ENCODE peak calls at places on chromosomes 11 and 22, in four cellular contexts. J is adrenal gland, Z is H1, K is tibial nerve. B is an unnamed sample.

GRCh38 chr11:57786436-57786835 is 24.8 kb downstream of the CTNND1 start:
- DNase-seq in K (no peak), Z (no peak), J (no peak), B (no peak)

GRCh38 chr11:68939583-68940555 is 36.2 kb downstream of the IGHMBP2 start:
- DNase-seq in K (no peak), J (no peak), Z (no peak), B (no peak)

GRCh38 chr22:41636467-41636866 is 15.4 kb downstream of the XRCC6 start:
- DNase-seq in J (peak; percentile 83), K (no peak), Z (no peak), B (peak; percentile 80)

GRCh38 chr11:63834532-63835155 is 4.3 kb upstream of the MARK2 start:
- DNase-seq in J (no peak), Z (no peak), K (no peak), B (no peak)

GRCh38 chr11:87301785-87302540 is 264.2 kb downstream of the TMEM135 start:
- DNase-seq in K (no peak), J (no peak), Z (no peak), B (no peak)

GRCh38 chr11:110490886-110491285 is 61.1 kb downstream of the FDX1 start:
- DNase-seq in K (no peak), Z (no peak), J (no peak), B (peak; percentile 48)

GRCh38 chr11:65584723-65585171 is 8.9 kb downstream of the EHBP1L1 start:
- DNase-seq in K (no peak), Z (peak; percentile 72), J (peak; percentile 76), B (no peak)

GRCh38 chr11:76919887-76920746 is 59.4 kb downstream of the ACER3 start:
- DNase-seq in J (peak; percentile 89), K (peak; percentile 41), Z (peak; percentile 71), B (peak; percentile 37)

GRCh38 chr11:132007184-132007583 is 636.8 kb downstream of the NTM start:
- DNase-seq in Z (no peak), J (no peak), K (no peak), B (no peak)

GRCh38 chr11:69000831-69001245 is 12.2 kb downstream of the MRGPRF start:
- DNase-seq in K (peak; percentile 58), Z (no peak), J (peak; percentile 82), B (no peak)

GRCh38 chr11:17351510-17352176 is at the start of gene NCR3LG1:
- DNase-seq in Z (peak; percentile 71), K (peak; percentile 15), J (peak; percentile 77), B (peak; percentile 29)

GRCh38 chr11:65246506-65246905 is 15.3 kb upstream of the POLA2 start:
- DNase-seq in Z (no peak), K (no peak), J (no peak), B (no peak)

GRCh38 chr11:20029193-20029592 is 131.1 kb downstream of the DBX1 start:
- DNase-seq in J (no peak), K (no peak), Z (no peak), B (no peak)

GRCh38 chr11:2558402-2558801 is 113.6 kb downstream of the KCNQ1 start:
- DNase-seq in K (no peak), J (no peak), Z (no peak), B (no peak)

GRCh38 chr22:41181349-41182241 is 23.5 kb upstream of the L3MBTL2 start:
- DNase-seq in K (no peak), J (no peak), Z (no peak), B (no peak)

GRCh38 chr22:41480397-41480735 is 11.4 kb downstream of the ACO2 start:
- DNase-seq in K (no peak), Z (no peak), J (no peak), B (no peak)

GRCh38 chr11:10454902-10455631 is at the start of gene AMPD3:
- DNase-seq in Z (peak; percentile 45), J (peak; percentile 93), K (no peak), B (peak; percentile 96)

GRCh38 chr11:118511576-118511975 is 15.7 kb upstream of the TTC36 start:
- DNase-seq in Z (no peak), K (no peak), J (no peak), B (no peak)

GRCh38 chr11:76744186-76745058 is 38.7 kb upstream of the TSKU start:
- DNase-seq in Z (no peak), K (no peak), J (peak; percentile 62), B (no peak)

GRCh38 chr11:131666006-131666405 is 295.6 kb downstream of the NTM start:
- DNase-seq in Z (no peak), K (no peak), J (no peak), B (no peak)

DNA sequence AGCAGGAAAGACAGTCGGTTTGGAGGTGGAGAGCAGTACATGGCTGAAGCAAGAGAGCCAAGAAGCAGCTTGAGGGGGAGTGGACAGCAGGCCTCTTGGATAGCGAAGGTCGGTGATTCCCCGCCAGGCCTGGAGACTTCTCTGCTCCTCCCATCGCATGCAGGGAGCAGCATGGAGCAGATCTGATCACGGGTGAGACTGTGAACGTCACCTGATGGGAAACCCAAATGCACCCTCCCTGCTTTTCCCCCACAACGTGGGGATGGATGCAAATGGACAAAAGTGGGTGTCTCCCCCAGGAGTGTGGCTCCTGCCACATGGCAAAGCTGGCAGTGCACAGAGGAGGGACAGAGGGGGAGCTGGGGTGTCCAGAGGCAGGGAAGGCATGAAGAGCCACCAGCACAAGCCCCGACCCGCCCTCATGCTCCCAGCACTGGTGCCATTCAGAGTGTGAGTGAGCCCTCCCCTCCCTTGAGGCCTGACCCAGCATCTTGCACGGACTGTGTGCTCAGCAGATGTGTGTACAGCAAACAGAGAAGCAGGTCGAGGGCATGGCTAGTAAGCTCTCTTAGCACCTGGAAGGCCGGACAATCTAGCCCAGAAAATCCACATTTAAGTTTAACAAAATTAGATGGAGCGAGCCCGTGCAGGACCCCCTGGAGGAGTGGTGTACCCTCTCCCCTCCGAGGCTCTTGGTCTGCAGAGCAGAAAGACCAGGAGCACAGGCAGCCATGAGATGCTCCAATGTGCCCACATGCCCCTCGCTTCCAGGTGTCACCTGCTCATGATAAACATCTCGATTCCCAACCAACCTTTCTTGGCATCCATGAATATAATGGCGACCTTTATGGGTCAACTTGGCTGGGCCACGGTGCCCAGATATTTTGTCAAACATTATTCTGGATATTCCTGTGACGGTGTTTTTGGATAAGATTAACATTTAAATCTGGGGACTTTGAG is 661.7 kb downstream of the TBC1D22A start:
- DNase-seq in K (no peak), Z (no peak), J (no peak), B (no peak)
- H3K9me3 ChIP-seq in K (no peaks in the 10 kb centered on the region), Z (peaks cover 80% of the 10 kb centered on the region), J (no peaks in the 10 kb centered on the region), B (no peaks in the 10 kb centered on the region)

GRCh38 chr11:327581-327923 is 6.9 kb upstream of the IFITM3 start:
- DNase-seq in K (no peak), J (no peak), Z (no peak), B (no peak)
- H3K4me1 ChIP-seq in K (peaks cover 59% of the 10 kb centered on the region), J (peaks cover 26% of the 10 kb centered on the region), Z (no peaks in the 10 kb centered on the region), B (peaks cover 18% of the 10 kb centered on the region)

DNA sequence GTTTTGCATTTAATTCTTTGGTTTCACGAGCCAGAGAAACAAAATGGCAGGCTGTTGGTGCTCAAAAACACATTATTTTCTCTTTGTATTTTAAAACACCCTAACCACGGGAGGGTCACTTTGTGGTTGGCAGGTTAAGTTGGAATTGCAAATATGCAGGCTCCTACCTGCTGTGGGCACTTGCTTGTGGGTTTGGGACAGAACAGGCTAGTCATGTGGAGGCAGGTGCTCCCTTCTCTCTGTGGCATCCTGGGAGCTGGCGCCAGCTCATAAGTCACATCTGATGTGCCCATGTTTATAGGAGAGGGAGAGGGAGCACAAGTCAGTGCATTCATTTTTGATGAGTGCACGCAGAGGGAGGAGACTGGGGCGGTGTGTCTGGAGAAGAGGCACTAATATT is 146.0 kb downstream of the CEP164 start:
- DNase-seq in Z (no peak), J (no peak), K (no peak), B (no peak)
- TF ChIP-seq POLR2A in Z (no peak), J (no peak), K (no peak), B (no peak)

GRCh38 chr11:128929991-128930390 is 12.7 kb downstream of the TP53AIP1 start:
- DNase-seq in J (no peak), Z (no peak), K (no peak), B (no peak)

GRCh38 chr11:128933481-128934178 is 9.0 kb downstream of the TP53AIP1 start:
- DNase-seq in J (no peak), K (no peak), Z (no peak), B (no peak)

GRCh38 chr11:128931661-128932060 is 11.0 kb downstream of the TP53AIP1 start:
- DNase-seq in J (no peak), K (no peak), Z (no peak), B (no peak)

GRCh38 chr11:128929468-128929867 is 13.2 kb downstream of the TP53AIP1 start:
- DNase-seq in Z (no peak), K (no peak), J (no peak), B (no peak)

GRCh38 chr11:128931066-128931465 is 11.6 kb downstream of the TP53AIP1 start:
- DNase-seq in J (no peak), Z (no peak), K (no peak), B (no peak)
- H3K9me3 ChIP-seq in J (no peaks in the 10 kb centered on the region), Z (peaks cover 2% of the 10 kb centered on the region), K (no peaks in the 10 kb centered on the region), B (no peaks in the 10 kb centered on the region)

GRCh38 chr11:33606762-33607161 is 93.9 kb downstream of the C11orf91 start:
- DNase-seq in Z (no peak), K (no peak), J (no peak), B (no peak)
- H3K4me1 ChIP-seq in Z (no peaks in the 10 kb centered on the region), K (no peaks in the 10 kb centered on the region), J (no peaks in the 10 kb centered on the region), B (no peaks in the 10 kb centered on the region)

GRCh38 chr22:25447067-25447688 is 117.3 kb upstream of the GRK3 start:
- DNase-seq in K (no peak), J (no peak), Z (no peak), B (no peak)

GRCh38 chr22:25448435-25449051 is 115.9 kb upstream of the GRK3 start:
- DNase-seq in K (no peak), J (no peak), Z (no peak), B (no peak)

GRCh38 chr22:25451480-25452114 is 112.9 kb upstream of the GRK3 start:
- DNase-seq in Z (no peak), J (no peak), K (no peak), B (no peak)

GRCh38 chr22:25449781-25450317 is 114.6 kb upstream of the GRK3 start:
- DNase-seq in K (no peak), J (no peak), Z (no peak), B (no peak)

DNA sequence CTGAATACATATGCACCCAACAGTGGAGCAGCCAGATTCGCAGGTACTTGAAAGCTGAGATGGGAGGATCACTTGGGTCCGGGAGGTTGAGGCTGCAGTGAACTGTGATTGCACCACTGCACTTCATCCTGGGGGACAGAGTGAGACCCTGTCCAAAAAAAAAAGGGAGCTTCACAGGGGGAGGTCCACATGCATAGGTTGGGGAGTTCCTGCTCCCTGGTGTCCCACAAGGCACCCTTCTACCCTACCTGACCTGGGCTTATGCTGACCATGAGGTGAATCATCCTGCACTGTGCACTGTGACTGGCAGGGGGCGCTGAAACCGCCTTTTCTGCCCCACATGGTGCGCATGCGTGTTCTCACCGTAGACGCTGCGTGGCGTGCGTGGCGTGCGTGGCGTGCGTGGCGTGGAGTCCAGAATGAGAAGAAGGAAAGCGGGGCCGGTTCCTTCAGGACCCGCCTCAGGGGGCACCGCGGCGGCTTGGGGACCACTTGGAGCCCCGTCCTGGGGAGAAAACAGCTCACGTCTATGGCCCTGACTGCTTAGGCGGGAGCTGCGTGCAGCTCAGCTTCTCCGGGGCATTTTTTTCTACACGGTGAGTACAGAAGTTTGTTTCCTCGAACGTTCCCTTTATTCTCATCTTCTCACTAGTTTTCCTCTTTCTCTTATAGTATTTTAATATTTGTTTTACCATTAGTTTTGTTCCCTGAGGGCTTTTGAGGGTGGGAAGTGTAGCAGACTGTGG is 116.6 kb upstream of the GRK3 start:
- DNase-seq in J (peak; percentile 97), Z (peak; percentile 97), K (peak; percentile 77), B (peak; percentile 67)
- TF ChIP-seq POLR2A in J (no peak), Z (peak; percentile 64), K (no peak), B (peak; percentile 28)

GRCh38 chr11:127420139-127420538 is 419.6 kb upstream of the KIRREL3 start:
- DNase-seq in J (no peak), Z (no peak), K (no peak), B (no peak)
- H3K9me3 ChIP-seq in J (no peaks in the 10 kb centered on the region), Z (no peaks in the 10 kb centered on the region), K (no peaks in the 10 kb centered on the region), B (no peaks in the 10 kb centered on the region)

GRCh38 chr22:43295660-43296059 is 47.5 kb downstream of the SCUBE1 start:
- DNase-seq in K (no peak), Z (no peak), J (no peak), B (no peak)
- H3K4me1 ChIP-seq in K (peaks cover 88% of the 10 kb centered on the region), Z (no peaks in the 10 kb centered on the region), J (peaks cover 21% of the 10 kb centered on the region), B (peaks cover 11% of the 10 kb centered on the region)